ENCODE peak calls at places on chromosome 2, in six cellular contexts. O is heart left ventricle, Y is GM23338, K is stomach, E is AG10803, D is fibroblast of the aortic adventitia. V is an unnamed sample.

GRCh38 chr2:231684314-231685223 is 23.8 kb upstream of the PTMA start:
- DNase-seq in D (no peak), Y (no peak), O (peak), K (no peak), E (no peak), V (no peak)

GRCh38 chr2:131659168-131659572 is 131.5 kb downstream of the CCDC74A start:
- DNase-seq in O (no peak), D (no peak), K (no peak), E (no peak), Y (no peak), V (no peak)

GRCh38 chr2:85761512-85761944 is 7.7 kb downstream of the ATOH8 start:
- DNase-seq in E (no peak), Y (no peak), O (no peak), K (no peak), D (no peak), V (no peak)

GRCh38 chr2:9095690-9096089 is 92.2 kb upstream of the MBOAT2 start:
- DNase-seq in Y (peak), O (peak), D (peak), K (peak), E (peak), V (no peak)

GRCh38 chr2:85503611-85504433 is 35.1 kb upstream of the MAT2A start:
- DNase-seq in D (peak), Y (no peak), O (no peak), K (no peak), E (peak), V (peak)

GRCh38 chr2:220736778-220737177 is 835.3 kb downstream of the EPHA4 start:
- DNase-seq in E (no peak), D (no peak), O (no peak), K (no peak), Y (peak), V (no peak)

GRCh38 chr2:109382946-109383345 is 230.8 kb downstream of the SEPTIN10 start:
- DNase-seq in K (peak), O (peak), Y (peak), D (peak), E (peak), V (peak)

GRCh38 chr2:232981356-232981755 is 31.7 kb downstream of the NGEF start:
- DNase-seq in D (no peak), K (peak), E (no peak), Y (no peak), O (no peak), V (peak)

GRCh38 chr2:65076345-65076710 is 20.1 kb downstream of the CEP68 start:
- DNase-seq in O (no peak), E (peak), D (peak), K (no peak), Y (no peak), V (no peak)

GRCh38 chr2:215680605-215681598 is 245.0 kb upstream of the FN1 start:
- DNase-seq in O (no peak), D (peak), E (peak), K (no peak), Y (no peak), V (no peak)

GRCh38 chr2:246489-247145 is 17.2 kb downstream of the SH3YL1 start:
- DNase-seq in Y (peak), O (no peak), K (no peak), D (peak), E (peak), V (peak)

GRCh38 chr2:9249036-9249800 is 42.6 kb downstream of the ASAP2 start:
- DNase-seq in K (peak), Y (no peak), D (peak), E (peak), O (no peak), V (no peak)

GRCh38 chr2:8036366-8036765 is 645.5 kb upstream of the ID2 start:
- DNase-seq in K (no peak), Y (no peak), D (no peak), E (no peak), O (no peak), V (no peak)

GRCh38 chr2:217943379-217944321 is 59.1 kb downstream of the TNS1 start:
- DNase-seq in E (peak), K (peak), Y (peak), O (peak), D (peak), V (peak)

GRCh38 chr2:200252661-200253067 is 53.8 kb upstream of the SPATS2L start:
- DNase-seq in K (no peak), D (peak), Y (no peak), E (peak), O (peak), V (no peak)

GRCh38 chr2:101790856-101791255 is 93.3 kb downstream of the MAP4K4 start:
- DNase-seq in K (no peak), D (peak), E (peak), O (peak), Y (no peak), V (no peak)

GRCh38 chr2:48419884-48420511 is 110.0 kb upstream of the STON1 start:
- DNase-seq in E (no peak), K (no peak), D (no peak), Y (no peak), O (no peak), V (no peak)

GRCh38 chr2:16741508-16741907 is 75.9 kb upstream of the CYRIA start:
- DNase-seq in K (no peak), E (no peak), Y (no peak), D (no peak), O (no peak), V (no peak)
- H3K4me3 ChIP-seq in K (no peak), E (no peak), Y (no peak), D (no peak), O (no peak), V (no peak)

GRCh38 chr2:170766693-170767092 is 3.5 kb upstream of the ERICH2 start:
- DNase-seq in K (no peak), Y (peak), O (no peak), E (no peak), D (no peak), V (no peak)

GRCh38 chr2:170770304-170771048 is at the start of gene ERICH2:
- DNase-seq in D (peak), Y (peak), O (peak), K (peak), E (peak), V (peak)

GRCh38 chr2:170771049-170771937 is 1.1 kb downstream of the ERICH2 start:
- DNase-seq in K (no peak), O (no peak), E (no peak), D (peak), Y (peak), V (no peak)

GRCh38 chr2:170772295-170772694 is 2.1 kb downstream of the ERICH2 start:
- DNase-seq in K (no peak), D (no peak), Y (no peak), O (no peak), E (no peak), V (no peak)

GRCh38 chr2:170770008-170770303 is 222 bp upstream of the ERICH2 start:
- DNase-seq in D (no peak), K (no peak), O (no peak), Y (no peak), E (no peak), V (no peak)
- H3K4me3 ChIP-seq in D (peak), K (peak), O (peak), Y (peak), E (peak), V (peak)

GRCh38 chr2:238107525-238108422 is 7.6 kb downstream of the ESPNL start:
- DNase-seq in E (no peak), O (no peak), D (no peak), K (no peak), Y (no peak), V (peak)
- H3K4me3 ChIP-seq in E (no peak), O (no peak), D (no peak), K (peak), Y (no peak), V (no peak)

GRCh38 chr2:11753452-11753885 is 7.0 kb downstream of the LPIN1 start:
- DNase-seq in Y (no peak), K (peak), E (no peak), D (no peak), O (no peak), V (no peak)
- H3K4me3 ChIP-seq in Y (no peak), K (peak), E (no peak), D (no peak), O (no peak), V (no peak)

DNA sequence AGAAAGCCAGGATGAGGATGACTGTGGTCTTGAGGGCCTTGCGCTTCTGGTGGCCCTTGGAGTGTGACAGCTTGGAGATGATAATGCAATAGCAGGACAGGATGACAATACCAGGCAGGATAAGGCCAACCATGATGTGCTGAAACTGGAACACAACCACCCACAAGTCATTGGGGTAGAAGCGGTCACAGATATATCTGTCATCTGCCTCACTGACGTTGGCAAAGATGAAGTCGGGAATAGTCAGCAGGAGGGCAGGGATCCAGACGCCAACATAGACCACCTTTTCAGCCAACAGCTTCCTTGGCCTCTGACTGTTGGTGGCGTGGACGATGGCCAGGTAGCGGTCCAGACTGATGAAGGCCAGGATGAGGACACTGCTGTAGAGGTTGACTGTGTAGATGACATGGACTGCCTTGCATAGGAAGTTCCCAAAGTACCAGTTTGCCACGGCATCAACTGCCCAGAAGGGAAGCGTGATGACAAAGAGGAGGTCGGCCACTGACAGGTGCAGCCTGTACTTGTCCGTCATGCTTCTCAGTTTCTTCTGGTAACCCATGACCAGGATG is 2.7 kb downstream of the CXCR4 start:
- DNase-seq in K (no peak), O (no peak), Y (no peak), D (no peak), E (no peak), V (no peak)
- H3K4me3 ChIP-seq in K (peak), O (no peak), Y (no peak), D (no peak), E (no peak), V (no peak)

GRCh38 chr2:235605306-235605998 is 111.6 kb downstream of the AGAP1 start:
- DNase-seq in E (peak), D (peak), Y (peak), K (peak), O (peak), V (peak)
- H3K4me3 ChIP-seq in E (peak), D (peak), Y (no peak), K (no peak), O (no peak), V (no peak)

DNA sequence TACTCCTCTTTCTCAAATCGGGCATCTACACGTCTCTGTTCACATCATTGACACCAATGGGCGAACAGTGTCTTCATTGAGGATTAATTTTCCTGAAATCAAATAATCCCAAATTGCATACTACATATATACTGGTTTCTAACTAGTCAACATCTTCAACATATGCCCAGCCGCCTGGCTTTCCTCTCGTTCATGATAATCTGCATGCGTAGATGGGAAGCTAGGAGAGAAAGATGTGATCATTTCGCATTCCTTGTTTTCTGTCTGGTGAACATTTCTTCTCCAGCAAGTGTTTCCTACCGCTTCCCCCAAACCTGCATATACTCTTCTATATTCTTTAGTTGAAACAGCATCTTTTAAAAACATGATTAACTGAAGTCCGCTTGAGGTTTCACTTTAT is 7.4 kb downstream of the TWIST2 start:
- DNase-seq in D (peak), K (no peak), O (no peak), Y (no peak), E (no peak), V (peak)
- H3K4me3 ChIP-seq in D (peak), K (no peak), O (no peak), Y (no peak), E (peak), V (no peak)

DNA sequence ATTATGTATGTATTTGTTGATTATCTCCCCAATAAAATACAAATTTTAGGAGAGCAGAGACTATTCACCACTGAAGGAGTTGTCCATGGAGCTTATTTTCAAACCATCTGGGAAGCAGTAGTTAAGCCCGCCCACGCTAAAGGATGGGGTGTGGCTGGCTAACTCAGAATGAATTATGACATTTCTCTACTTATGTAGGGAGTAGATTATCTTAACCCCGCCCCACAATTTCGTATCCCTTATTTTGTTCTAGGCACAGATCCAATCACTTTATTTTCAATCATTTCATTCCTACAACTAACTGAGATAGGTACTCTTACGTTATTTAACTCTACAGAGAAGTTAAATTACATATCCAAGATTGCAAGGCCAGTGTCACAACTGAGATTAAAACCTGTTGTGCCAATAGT is 1.4 kb upstream of the LAPTM4A start:
- DNase-seq in E (peak), D (peak), O (peak), Y (peak), K (peak), V (peak)
- H3K4me3 ChIP-seq in E (peak), D (peak), O (peak), Y (peak), K (peak), V (no peak)

GRCh38 chr2:27095427-27095744 is 8.8 kb downstream of the KHK start:
- DNase-seq in K (no peak), E (no peak), D (no peak), Y (no peak), O (no peak), V (no peak)

GRCh38 chr2:27096748-27097297 is 10.3 kb downstream of the KHK start:
- DNase-seq in O (no peak), D (no peak), E (no peak), Y (no peak), K (no peak), V (no peak)

GRCh38 chr2:27097341-27097740 is 10.8 kb downstream of the KHK start:
- DNase-seq in O (no peak), D (no peak), Y (no peak), K (no peak), E (no peak), V (no peak)

GRCh38 chr2:27094353-27094984 is 7.9 kb downstream of the KHK start:
- DNase-seq in O (no peak), D (no peak), Y (no peak), E (no peak), K (no peak), V (no peak)

DNA sequence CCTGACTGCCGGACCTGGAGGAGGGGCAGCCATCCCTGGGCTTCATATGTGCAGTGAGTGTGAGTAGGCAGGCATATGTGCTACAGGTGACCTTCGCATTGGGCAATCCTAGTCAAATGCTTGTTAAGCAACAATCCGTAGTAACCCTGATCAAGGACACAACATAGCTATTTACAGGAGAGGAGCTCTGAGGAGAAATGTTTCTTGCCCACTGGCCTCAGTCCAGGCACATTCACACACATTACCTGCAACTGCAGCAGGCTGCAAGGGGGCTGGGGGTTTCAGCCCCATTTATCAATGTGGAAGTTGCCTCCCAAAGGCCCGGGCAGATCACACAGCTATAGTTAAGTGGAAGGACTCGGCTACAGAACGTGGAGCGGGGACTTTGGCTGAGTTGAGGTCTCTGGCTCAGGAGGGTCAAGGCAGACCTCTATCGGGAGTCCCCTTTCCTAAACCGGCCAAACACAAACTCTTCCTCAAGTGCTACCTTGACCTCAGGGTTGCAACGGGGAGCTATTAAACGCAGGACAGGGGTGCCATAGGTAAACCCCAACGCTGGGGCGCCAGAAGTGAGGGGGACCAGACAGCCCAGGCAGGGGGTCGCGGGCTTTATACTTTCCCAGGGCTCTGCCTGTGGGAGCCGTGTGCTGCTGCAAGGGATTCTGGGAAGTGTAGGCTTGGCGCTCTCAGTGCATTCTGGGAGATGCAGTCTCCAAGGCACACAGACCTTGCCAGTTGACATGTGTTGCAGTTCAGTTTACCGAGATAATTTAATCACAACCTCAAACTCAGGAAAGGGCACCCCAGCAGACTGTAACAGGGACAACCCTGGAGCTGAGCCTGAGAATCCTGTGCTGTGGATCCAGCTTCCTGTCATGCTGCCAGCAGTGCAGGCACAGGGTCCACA is 9.4 kb downstream of the KHK start:
- DNase-seq in E (peak), K (peak), D (peak), O (peak), Y (peak), V (no peak)
- H3K4me3 ChIP-seq in E (peak), K (peak), D (no peak), O (peak), Y (peak), V (no peak)

GRCh38 chr2:12778811-12779574 is 62.3 kb downstream of the TRIB2 start:
- DNase-seq in E (no peak), O (no peak), K (no peak), Y (no peak), D (no peak), V (no peak)

GRCh38 chr2:12776457-12777049 is 59.8 kb downstream of the TRIB2 start:
- DNase-seq in Y (no peak), E (no peak), D (no peak), O (no peak), K (no peak), V (no peak)

GRCh38 chr2:12774381-12774780 is 57.6 kb downstream of the TRIB2 start:
- DNase-seq in O (peak), Y (no peak), D (peak), K (no peak), E (peak), V (no peak)

DNA sequence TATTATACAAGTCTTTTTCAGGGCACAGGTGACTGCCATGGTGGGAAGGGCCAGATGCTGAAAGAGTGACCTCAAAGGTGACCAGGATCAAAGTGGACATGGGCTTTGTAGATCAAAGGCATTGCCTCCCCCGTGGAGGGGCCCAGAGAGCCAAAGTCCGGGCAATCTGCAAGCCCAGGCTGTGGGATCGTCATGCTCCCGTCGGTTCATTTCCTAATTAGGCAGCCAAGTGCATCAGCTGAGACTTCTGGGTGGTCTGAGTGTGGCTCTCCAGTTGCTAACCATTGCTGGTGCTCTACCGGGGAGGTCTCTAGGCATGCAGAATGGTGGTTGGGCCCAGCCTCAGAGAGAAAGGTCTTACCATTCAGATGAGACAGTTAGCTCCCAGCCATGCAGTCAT is 61.6 kb downstream of the TRIB2 start:
- DNase-seq in O (no peak), E (no peak), K (no peak), D (no peak), Y (peak), V (no peak)
- H3K4me3 ChIP-seq in O (no peak), E (no peak), K (no peak), D (no peak), Y (no peak), V (no peak)

V was measured in lower leg skin.